ENCODE peak calls at places on chromosomes 5 and 9, in six cellular contexts. One of them, this sample, is unnamed.

GRCh38 chr5:37792976-37793328 is 46.9 kb downstream of the GDNF start:
- DNase-seq in right atrium auricular region: no peak
- DNase-seq in HepG2: no peak
- DNase-seq in ovary: no peak
- DNase-seq in lung: no peak
- DNase-seq in stomach: no peak
- DNase-seq in this sample: peak; percentile 49

GRCh38 chr5:172082180-172082579 is 75.7 kb upstream of the FBXW11 start:
- DNase-seq in right atrium auricular region: no peak
- DNase-seq in HepG2: no peak
- DNase-seq in stomach: no peak
- DNase-seq in ovary: no peak
- DNase-seq in lung: no peak
- DNase-seq in this sample: no peak

GRCh38 chr5:143557061-143557818 is 153.8 kb upstream of the NR3C1 start:
- DNase-seq in HepG2: no peak
- DNase-seq in stomach: no peak
- DNase-seq in right atrium auricular region: no peak
- DNase-seq in ovary: no peak
- DNase-seq in lung: no peak
- DNase-seq in this sample: peak; percentile 54

GRCh38 chr9:92196909-92197308 is 81.7 kb upstream of the SPTLC1 start:
- DNase-seq in lung: no peak
- DNase-seq in HepG2: peak; percentile 89
- DNase-seq in right atrium auricular region: no peak
- DNase-seq in ovary: no peak
- DNase-seq in stomach: no peak
- DNase-seq in this sample: no peak

GRCh38 chr9:133972041-133972970 is 19.8 kb downstream of the VAV2 start:
- DNase-seq in lung: no peak
- DNase-seq in right atrium auricular region: no peak
- DNase-seq in HepG2: no peak
- DNase-seq in ovary: peak; percentile 16
- DNase-seq in stomach: no peak
- DNase-seq in this sample: no peak

GRCh38 chr9:134986957-134987356 is 69.2 kb upstream of the FCN1 start:
- DNase-seq in ovary: no peak
- DNase-seq in stomach: no peak
- DNase-seq in lung: no peak
- DNase-seq in HepG2: no peak
- DNase-seq in right atrium auricular region: no peak
- DNase-seq in this sample: no peak

GRCh38 chr5:159442210-159442850 is 112.0 kb upstream of the IL12B start:
- DNase-seq in HepG2: no peak
- DNase-seq in lung: no peak
- DNase-seq in ovary: peak; percentile 44
- DNase-seq in stomach: no peak
- DNase-seq in right atrium auricular region: no peak
- DNase-seq in this sample: no peak

GRCh38 chr5:82104872-82105271 is 133.0 kb downstream of the ATG10 start:
- DNase-seq in right atrium auricular region: no peak
- DNase-seq in ovary: no peak
- DNase-seq in stomach: no peak
- DNase-seq in lung: no peak
- DNase-seq in HepG2: no peak
- DNase-seq in this sample: no peak

GRCh38 chr9:105694320-105694847 is at the start of gene TMEM38B:
- DNase-seq in lung: peak; percentile 58
- DNase-seq in right atrium auricular region: peak; percentile 71
- DNase-seq in stomach: peak; percentile 86
- DNase-seq in ovary: peak; percentile 80
- DNase-seq in HepG2: peak; percentile 50
- DNase-seq in this sample: no peak

GRCh38 chr5:55102345-55102744 is at the start of gene GZMA:
- DNase-seq in stomach: no peak
- DNase-seq in right atrium auricular region: no peak
- DNase-seq in lung: no peak
- DNase-seq in ovary: no peak
- DNase-seq in HepG2: no peak
- DNase-seq in this sample: no peak

GRCh38 chr5:139708877-139709586 is 60.9 kb downstream of the CXXC5 start:
- DNase-seq in HepG2: peak; percentile 75
- DNase-seq in ovary: no peak
- DNase-seq in lung: peak; percentile 50
- DNase-seq in stomach: peak; percentile 57
- DNase-seq in right atrium auricular region: no peak
- DNase-seq in this sample: peak; percentile 26

GRCh38 chr9:126621919-126622735 is 8.4 kb downstream of the LMX1B start:
- DNase-seq in ovary: no peak
- DNase-seq in lung: no peak
- DNase-seq in HepG2: no peak
- DNase-seq in stomach: no peak
- DNase-seq in right atrium auricular region: no peak
- DNase-seq in this sample: no peak

GRCh38 chr5:16886366-16886736 is 49.7 kb downstream of the MYO10 start:
- DNase-seq in stomach: no peak
- DNase-seq in lung: no peak
- DNase-seq in ovary: peak; percentile 37
- DNase-seq in right atrium auricular region: no peak
- DNase-seq in HepG2: no peak
- DNase-seq in this sample: no peak

GRCh38 chr5:38533286-38534121 is 22.9 kb downstream of the LIFR start:
- DNase-seq in lung: no peak
- DNase-seq in right atrium auricular region: no peak
- DNase-seq in stomach: no peak
- DNase-seq in ovary: no peak
- DNase-seq in HepG2: peak; percentile 86
- DNase-seq in this sample: no peak

GRCh38 chr5:153523831-153524230 is 33.4 kb downstream of the GRIA1 start:
- DNase-seq in right atrium auricular region: peak; percentile 64
- DNase-seq in ovary: no peak
- DNase-seq in HepG2: no peak
- DNase-seq in lung: no peak
- DNase-seq in stomach: no peak
- DNase-seq in this sample: no peak

GRCh38 chr5:150627731-150628545 is 12.5 kb upstream of the SYNPO start:
- DNase-seq in ovary: no peak
- DNase-seq in right atrium auricular region: no peak
- DNase-seq in lung: no peak
- DNase-seq in HepG2: no peak
- DNase-seq in stomach: no peak
- DNase-seq in this sample: no peak

GRCh38 chr9:117656007-117656406 is 48.2 kb upstream of the TLR4 start:
- DNase-seq in HepG2: no peak
- DNase-seq in ovary: no peak
- DNase-seq in stomach: no peak
- DNase-seq in right atrium auricular region: no peak
- DNase-seq in lung: no peak
- DNase-seq in this sample: no peak

GRCh38 chr5:39712316-39713223 is 287.8 kb upstream of the DAB2 start:
- DNase-seq in HepG2: no peak
- DNase-seq in ovary: no peak
- DNase-seq in stomach: no peak
- DNase-seq in right atrium auricular region: no peak
- DNase-seq in lung: no peak
- DNase-seq in this sample: no peak

GRCh38 chr9:81621785-81622243 is 67.5 kb downstream of the TLE1 start:
- DNase-seq in ovary: no peak
- DNase-seq in lung: no peak
- DNase-seq in right atrium auricular region: no peak
- DNase-seq in stomach: no peak
- DNase-seq in HepG2: no peak
- DNase-seq in this sample: no peak

GRCh38 chr5:133456933-133457402 is 155.4 kb downstream of the FSTL4 start:
- DNase-seq in ovary: no peak
- DNase-seq in lung: no peak
- DNase-seq in stomach: no peak
- DNase-seq in HepG2: peak; percentile 19
- DNase-seq in right atrium auricular region: no peak
- DNase-seq in this sample: no peak

DNA sequence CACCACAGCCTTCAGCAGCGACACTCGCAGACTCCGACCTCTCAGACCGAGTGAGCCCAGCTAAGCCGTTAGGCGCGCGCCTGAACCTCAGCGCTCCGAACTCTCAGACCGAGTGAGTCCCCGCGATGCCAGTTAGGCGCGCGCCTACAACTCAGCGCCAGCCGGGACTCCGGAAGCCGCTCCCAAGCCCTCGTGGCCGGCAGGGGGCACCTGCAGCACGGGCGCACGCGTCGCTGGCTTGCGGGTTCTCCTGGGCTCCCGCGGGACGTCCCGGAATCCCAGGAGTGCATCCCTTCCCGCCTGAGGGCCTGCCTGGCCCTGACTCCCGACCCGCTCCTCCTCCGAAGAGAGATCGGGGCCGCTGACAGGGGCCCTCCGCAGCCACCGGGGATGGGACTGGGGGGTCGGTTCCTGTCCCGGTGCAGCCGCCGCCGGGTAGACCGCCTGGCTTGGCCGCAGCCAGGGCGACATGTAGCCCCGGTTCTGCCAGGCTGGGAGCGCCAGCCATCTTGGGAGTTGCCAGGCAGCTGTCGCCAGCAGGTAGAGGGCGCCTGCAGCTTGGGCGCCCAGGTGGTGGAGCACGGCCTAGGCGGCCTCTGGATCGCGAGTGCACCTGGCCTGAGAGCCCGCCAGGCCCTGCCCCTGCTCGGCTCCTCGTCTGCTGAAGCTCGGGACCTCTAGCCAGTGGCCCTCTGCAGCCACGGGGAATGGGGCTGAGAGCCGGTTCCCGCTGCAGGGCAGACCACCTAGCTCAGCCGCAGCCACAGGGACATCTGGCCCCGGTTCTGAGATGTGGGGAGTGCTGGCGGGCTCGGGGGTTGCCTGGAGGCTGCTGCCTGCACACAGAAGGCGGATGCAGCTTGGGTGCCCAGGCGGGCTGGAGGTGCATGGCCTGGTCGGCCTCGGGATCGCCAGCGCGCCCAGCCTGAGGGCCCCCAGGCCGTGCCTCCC is at the start of gene ANKRD18A:
- DNase-seq in right atrium auricular region: no peak
- DNase-seq in stomach: peak; percentile 92
- DNase-seq in HepG2: peak; percentile 89
- DNase-seq in ovary: no peak
- DNase-seq in lung: peak; percentile 85
- DNase-seq in this sample: no peak
- H3K27me3 ChIP-seq in right atrium auricular region: no peaks in the 10 kb centered on the region
- H3K27me3 ChIP-seq in stomach: peaks cover 5% of the 10 kb centered on the region
- H3K27me3 ChIP-seq in HepG2: no peaks in the 10 kb centered on the region
- H3K27me3 ChIP-seq in ovary: peaks cover 3% of the 10 kb centered on the region
- H3K27me3 ChIP-seq in lung: peaks cover 4% of the 10 kb centered on the region
- H3K27me3 ChIP-seq in this sample: peaks cover 24% of the 10 kb centered on the region

GRCh38 chr9:130837644-130838043 is 2.6 kb downstream of the ABL1 start:
- DNase-seq in ovary: no peak
- DNase-seq in right atrium auricular region: no peak
- DNase-seq in lung: no peak
- DNase-seq in HepG2: no peak
- DNase-seq in stomach: no peak
- DNase-seq in this sample: no peak

GRCh38 chr9:130839237-130840111 is 4.4 kb downstream of the ABL1 start:
- DNase-seq in HepG2: no peak
- DNase-seq in stomach: no peak
- DNase-seq in lung: no peak
- DNase-seq in ovary: no peak
- DNase-seq in right atrium auricular region: peak; percentile 34
- DNase-seq in this sample: no peak

GRCh38 chr9:130835441-130836298 is 616 bp downstream of the ABL1 start:
- DNase-seq in HepG2: no peak
- DNase-seq in stomach: peak; percentile 51
- DNase-seq in lung: no peak
- DNase-seq in ovary: peak; percentile 64
- DNase-seq in right atrium auricular region: no peak
- DNase-seq in this sample: no peak

GRCh38 chr9:130834371-130835311 is at the start of gene ABL1:
- DNase-seq in right atrium auricular region: peak; percentile 88
- DNase-seq in stomach: peak; percentile 77
- DNase-seq in lung: peak; percentile 65
- DNase-seq in HepG2: peak; percentile 67
- DNase-seq in ovary: peak; percentile 75
- DNase-seq in this sample: no peak

GRCh38 chr9:130837002-130837511 is 2.0 kb downstream of the ABL1 start:
- DNase-seq in stomach: no peak
- DNase-seq in lung: no peak
- DNase-seq in right atrium auricular region: no peak
- DNase-seq in HepG2: peak; percentile 69
- DNase-seq in ovary: no peak
- DNase-seq in this sample: no peak
- H3K4me3 ChIP-seq in stomach: peak overlapping the region; percentile 72
- H3K4me3 ChIP-seq in lung: peak overlapping the region; percentile 3
- H3K4me3 ChIP-seq in right atrium auricular region: peak overlapping the region; percentile 67
- H3K4me3 ChIP-seq in HepG2: peak overlapping the region; percentile 81
- H3K4me3 ChIP-seq in ovary: peak overlapping the region; percentile 52
- H3K4me3 ChIP-seq in this sample: peak overlapping the region; percentile 80

DNA sequence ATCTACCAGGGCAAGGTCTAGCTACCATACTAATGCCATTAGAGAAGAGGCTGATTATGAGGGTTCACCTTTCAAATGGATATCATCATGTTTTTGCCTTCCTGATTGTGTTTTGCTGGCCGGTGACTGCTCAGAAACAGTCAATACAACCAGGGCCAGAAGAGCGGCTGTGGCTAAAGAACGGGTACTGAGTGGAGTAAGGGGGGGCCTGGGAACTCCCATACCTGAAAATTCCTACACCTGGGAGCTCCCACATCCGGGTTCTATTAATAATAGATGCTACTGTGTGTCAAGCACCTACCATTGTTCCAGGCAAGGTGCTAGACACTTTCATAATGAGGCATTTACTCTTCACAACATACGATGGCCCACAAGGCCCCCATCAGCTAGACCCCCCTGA is 79.2 kb downstream of the CDK5RAP2 start:
- DNase-seq in right atrium auricular region: no peak
- DNase-seq in lung: no peak
- DNase-seq in HepG2: no peak
- DNase-seq in ovary: no peak
- DNase-seq in stomach: no peak
- DNase-seq in this sample: no peak
- H3K27me3 ChIP-seq in right atrium auricular region: no peaks in the 10 kb centered on the region
- H3K27me3 ChIP-seq in lung: no peaks in the 10 kb centered on the region
- H3K27me3 ChIP-seq in HepG2: no peaks in the 10 kb centered on the region
- H3K27me3 ChIP-seq in ovary: no peaks in the 10 kb centered on the region
- H3K27me3 ChIP-seq in stomach: no peaks in the 10 kb centered on the region
- H3K27me3 ChIP-seq in this sample: no peaks in the 10 kb centered on the region

GRCh38 chr9:136374183-136374575 is 710 bp upstream of the CARD9 start:
- DNase-seq in stomach: no peak
- DNase-seq in HepG2: no peak
- DNase-seq in lung: no peak
- DNase-seq in right atrium auricular region: no peak
- DNase-seq in ovary: no peak
- DNase-seq in this sample: no peak

GRCh38 chr9:136372561-136373299 is 739 bp downstream of the CARD9 start:
- DNase-seq in HepG2: peak; percentile 74
- DNase-seq in stomach: peak; percentile 69
- DNase-seq in ovary: no peak
- DNase-seq in lung: peak; percentile 74
- DNase-seq in right atrium auricular region: peak; percentile 79
- DNase-seq in this sample: peak; percentile 39

GRCh38 chr9:136375096-136375495 is 1.6 kb upstream of the CARD9 start:
- DNase-seq in right atrium auricular region: no peak
- DNase-seq in ovary: no peak
- DNase-seq in lung: no peak
- DNase-seq in HepG2: no peak
- DNase-seq in stomach: no peak
- DNase-seq in this sample: no peak

GRCh38 chr9:136372006-136372405 is 1.5 kb downstream of the CARD9 start:
- DNase-seq in lung: no peak
- DNase-seq in ovary: no peak
- DNase-seq in right atrium auricular region: no peak
- DNase-seq in HepG2: no peak
- DNase-seq in stomach: no peak
- DNase-seq in this sample: no peak

GRCh38 chr9:136373300-136374182 is at the start of gene CARD9:
- DNase-seq in lung: peak; percentile 55
- DNase-seq in HepG2: peak; percentile 66
- DNase-seq in stomach: no peak
- DNase-seq in ovary: no peak
- DNase-seq in right atrium auricular region: no peak
- DNase-seq in this sample: no peak
- H3K4me3 ChIP-seq in lung: no peak within 1 kb of the TSS
- H3K4me3 ChIP-seq in HepG2: peak within 1 kb of the TSS; percentile 85
- H3K4me3 ChIP-seq in stomach: peak within 1 kb of the TSS; percentile 39
- H3K4me3 ChIP-seq in ovary: no peak within 1 kb of the TSS
- H3K4me3 ChIP-seq in right atrium auricular region: peak within 1 kb of the TSS; percentile 27
- H3K4me3 ChIP-seq in this sample: peak within 1 kb of the TSS; percentile 35